ENCODE peak calls at places on chromosomes 4 and X, in eight cellular contexts. O is CD8-positive, alpha-beta memory T cell; C is activated CD4-positive, CD25-positive, alpha-beta regulatory T cell treated with anti-CD3 and anti-CD28 coated beads, Interleukin-2, amount 50 U/mL, for 72 hours; I is activated CD4-positive, alpha-beta memory T cell treated with anti-CD3 and anti-CD28 coated beads, Interleukin-2, amount 10 ng/mL, durations not matched to agents 7 days and 5 days; J is activated gamma-delta T cell; W is activated naive CD8-positive, alpha-beta T cell treated with anti-CD3 and anti-CD28 coated beads, Interleukin-2, amount 50 U/mL, for 24 hours; Z is mammary epithelial cell; T is posterior cingulate gyrus. X is an unnamed sample.
A peak's percentile ranks its signal among the peaks of the same experiment; 100 is the strongest.

GRCh38 chrX:108070891-108071290 is 20.5 kb downstream of the PSMD10 start:
- DNase-seq in T (no peak), C (no peak), Z (peak; percentile 89), I (no peak), J (no peak), O (no peak), W (no peak), X (no peak)

GRCh38 chrX:20372533-20372932 is 105.8 kb upstream of the RPS6KA3 start:
- DNase-seq in C (no peak), J (no peak), W (no peak), T (no peak), Z (peak; percentile 14), I (no peak), O (no peak), X (no peak)

GRCh38 chr4:22573198-22573597 is 57.3 kb upstream of the ADGRA3 start:
- DNase-seq in Z (peak; percentile 1), J (no peak), O (no peak), T (peak; percentile 62), I (no peak), C (no peak), W (no peak), X (no peak)

GRCh38 chrX:124507276-124507675 is 160.9 kb downstream of the SH2D1A start:
- DNase-seq in W (no peak), Z (peak; percentile 42), I (no peak), T (no peak), O (no peak), J (no peak), C (no peak), X (no peak)

GRCh38 chrX:97594825-97595224 is 711.1 kb downstream of the RPA4 start:
- DNase-seq in O (no peak), J (no peak), C (no peak), I (no peak), Z (no peak), T (no peak), W (no peak), X (no peak)

GRCh38 chr4:183546376-183546775 is 41.5 kb downstream of the ING2 start:
- DNase-seq in I (no peak), W (no peak), J (no peak), O (no peak), T (no peak), Z (no peak), C (no peak), X (no peak)

GRCh38 chr4:151583188-151583587 is 174.2 kb downstream of the FHIP1A start:
- DNase-seq in Z (no peak), C (no peak), I (no peak), W (no peak), O (no peak), J (no peak), T (no peak), X (no peak)

GRCh38 chrX:19347916-19348315 is 4.2 kb downstream of the PDHA1 start:
- DNase-seq in J (no peak), W (no peak), I (no peak), O (no peak), Z (no peak), C (no peak), T (no peak), X (no peak)

GRCh38 chrX:23742174-23742692 is 843 bp downstream of the ACOT9 start:
- DNase-seq in C (no peak), W (peak; percentile 19), O (peak; percentile 5), I (peak; percentile 18), Z (peak; percentile 59), T (no peak), J (no peak), X (no peak)